ENCODE peak calls at places on chromosomes 12 and 14, in seven cellular contexts. B, H, Z, A, S, M and P are unnamed samples.

GRCh38 chr12:64452559-64453329 is 824 bp downstream of the TBK1 start:
- DNase-seq in B (no peak), H (no peak), Z (no peak), A (peak; percentile 97), S (peak; percentile 91), M (peak; percentile 85), P (peak; percentile 25)

GRCh38 chr12:59657266-59657665 is 61.4 kb downstream of the SLC16A7 start:
- DNase-seq in B (no peak), H (no peak), Z (no peak), A (no peak), S (peak; percentile 38), M (no peak), P (no peak)

GRCh38 chr12:91565246-91565645 is 382.6 kb upstream of the DCN start:
- DNase-seq in B (no peak), H (no peak), Z (no peak), A (peak; percentile 61), S (no peak), M (no peak), P (no peak)

GRCh38 chr14:97602438-97603117 is 805.4 kb downstream of the VRK1 start:
- DNase-seq in B (no peak), H (no peak), Z (no peak), A (no peak), S (no peak), M (no peak), P (no peak)

GRCh38 chr12:27244680-27245005 is 557 bp downstream of the STK38L start:
- DNase-seq in B (no peak), H (no peak), Z (no peak), A (peak; percentile 68), S (peak; percentile 58), M (peak; percentile 47), P (no peak)

GRCh38 chr12:82835217-82835616 is 148.5 kb downstream of the TMTC2 start:
- DNase-seq in B (no peak), H (no peak), Z (no peak), A (peak; percentile 82), S (peak; percentile 64), M (peak; percentile 76), P (no peak)

GRCh38 chr12:131869871-131870418 is 24.5 kb upstream of the ULK1 start:
- DNase-seq in B (no peak), H (no peak), Z (no peak), A (peak; percentile 56), S (peak; percentile 30), M (peak; percentile 25), P (no peak)

GRCh38 chr14:90534091-90534837 is 137.4 kb downstream of the CALM1 start:
- DNase-seq in B (no peak), H (no peak), Z (no peak), A (no peak), S (no peak), M (no peak), P (no peak)

GRCh38 chr12:6534914-6535696 is 788 bp downstream of the GAPDH start:
- DNase-seq in B (peak; percentile 67), H (no peak), Z (peak; percentile 53), A (peak; percentile 82), S (peak; percentile 69), M (peak; percentile 82), P (peak; percentile 58)

GRCh38 chr12:111174283-111175108 is 194.4 kb downstream of the PHETA1 start:
- DNase-seq in B (no peak), H (no peak), Z (peak; percentile 44), A (no peak), S (no peak), M (no peak), P (peak; percentile 57)

GRCh38 chr12:114405449-114406271 is at the start of gene TBX5:
- DNase-seq in B (peak; percentile 53), H (no peak), Z (no peak), A (peak; percentile 85), S (no peak), M (no peak), P (peak; percentile 30)

GRCh38 chr12:55862286-55862685 is 19.6 kb upstream of the MMP19 start:
- DNase-seq in B (no peak), H (no peak), Z (no peak), A (no peak), S (peak; percentile 60), M (no peak), P (no peak)

GRCh38 chr12:49962861-49963765 is 1.4 kb downstream of the AQP5 start:
- DNase-seq in B (no peak), H (no peak), Z (no peak), A (no peak), S (no peak), M (peak; percentile 57), P (no peak)

DNA sequence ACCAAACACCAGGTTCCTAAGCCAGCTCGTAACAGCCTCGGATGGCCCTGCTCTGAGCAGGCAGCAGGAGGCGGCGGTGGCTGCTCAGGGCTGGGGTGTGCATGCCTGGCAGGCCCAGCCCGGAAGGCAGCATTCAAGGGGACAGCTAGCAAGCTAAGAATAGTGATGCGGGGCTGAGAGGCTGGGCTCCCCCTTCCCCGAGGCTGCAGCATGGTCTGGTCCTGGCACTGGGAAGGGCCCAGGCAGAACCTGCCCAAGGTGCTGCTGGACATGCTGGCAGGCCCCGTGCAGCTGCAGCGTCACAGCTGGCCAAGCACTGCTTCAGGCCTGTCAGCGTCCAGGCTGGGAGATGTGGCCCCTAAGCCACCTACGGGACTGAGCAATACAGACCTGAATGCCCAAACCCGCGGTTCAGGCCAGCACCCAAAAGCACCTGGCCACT is 26.4 kb upstream of the NUDT14 start:
- DNase-seq in B (no peak), H (no peak), Z (no peak), A (no peak), S (no peak), M (no peak), P (no peak)
- TF ChIP-seq CTCF in B (no peak), H (no peak), Z (no peak), A (no peak), S (no peak), M (no peak), P (no peak)

GRCh38 chr14:46490150-46490769 is 161.3 kb downstream of the RPL10L start:
- DNase-seq in B (no peak), H (no peak), Z (peak; percentile 6), A (no peak), S (no peak), M (peak; percentile 55), P (peak; percentile 21)
- TF ChIP-seq CTCF in B (peak; percentile 36), H (no peak), Z (peak; percentile 20), A (no peak), S (no peak), M (peak; percentile 29), P (no peak)

GRCh38 chr12:88242939-88243338 is 100.8 kb downstream of the TMTC3 start:
- DNase-seq in B (no peak), H (no peak), Z (no peak), A (no peak), S (no peak), M (no peak), P (no peak)
- TF ChIP-seq CTCF in B (no peak), H (no peak), Z (no peak), A (no peak), S (no peak), M (no peak), P (no peak)

GRCh38 chr14:33475623-33476022 is 475.3 kb downstream of the EGLN3 start:
- DNase-seq in B (peak; percentile 66), H (no peak), Z (no peak), A (peak; percentile 17), S (peak; percentile 18), M (peak; percentile 88), P (peak; percentile 6)
- TF ChIP-seq CTCF in B (peak; percentile 49), H (no peak), Z (no peak), A (peak; percentile 12), S (no peak), M (peak; percentile 60), P (peak; percentile 21)

DNA sequence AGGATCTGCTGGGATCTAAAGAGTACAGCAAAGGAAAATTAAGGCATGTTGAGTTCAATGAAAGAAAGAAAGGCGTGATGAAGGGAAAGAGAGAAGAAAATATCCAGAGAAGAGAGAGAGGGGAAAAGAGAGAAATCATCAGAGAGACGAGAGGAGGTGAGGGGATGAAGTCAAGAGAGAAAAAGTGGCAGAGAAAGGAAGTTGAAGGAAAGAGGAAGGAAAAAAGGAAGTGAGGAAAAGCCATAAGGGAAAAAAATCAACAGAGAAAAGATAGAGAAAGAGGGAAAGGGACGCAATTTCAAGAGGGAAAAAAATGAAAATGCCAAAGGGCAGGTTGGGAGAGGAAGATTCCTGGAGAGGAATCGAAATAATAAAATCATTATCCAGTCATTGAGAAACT is 40.4 kb downstream of the LLPH start:
- DNase-seq in B (no peak), H (no peak), Z (no peak), A (no peak), S (no peak), M (no peak), P (no peak)
- TF ChIP-seq CTCF in B (no peak), H (no peak), Z (no peak), A (no peak), S (no peak), M (no peak), P (no peak)

DNA sequence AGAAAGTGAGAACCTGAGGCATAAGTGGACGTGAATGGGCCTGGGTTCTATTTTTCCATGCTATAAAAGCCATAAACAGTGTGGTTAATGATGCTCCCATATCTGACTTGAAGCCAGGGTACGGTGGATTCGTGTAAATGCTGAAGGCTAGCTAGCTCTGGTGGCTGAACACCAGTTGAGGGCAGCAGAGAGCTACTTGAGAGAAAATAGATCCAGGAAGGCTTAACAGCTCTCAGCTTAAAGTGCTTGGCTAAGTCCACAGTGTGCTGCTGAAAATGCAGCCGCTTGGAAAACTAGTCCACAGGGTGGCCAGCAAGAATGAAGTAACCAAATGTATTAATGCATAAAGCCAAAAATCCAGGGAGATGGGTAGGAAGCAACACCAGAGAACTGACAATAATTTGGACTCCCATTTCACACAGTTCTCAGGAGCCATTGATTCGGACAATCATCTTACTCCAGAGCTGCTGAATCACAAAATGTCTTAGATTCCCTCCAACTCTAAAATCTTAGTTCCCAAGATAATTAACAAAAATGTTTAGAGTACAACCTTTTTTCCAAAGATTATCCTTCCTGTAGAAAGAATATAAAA is 15.0 kb upstream of the FOXG1 start:
- DNase-seq in B (peak; percentile 62), H (no peak), Z (no peak), A (peak; percentile 76), S (peak; percentile 73), M (peak; percentile 50), P (no peak)
- TF ChIP-seq CTCF in B (peak; percentile 73), H (peak; percentile 23), Z (peak; percentile 77), A (peak; percentile 90), S (peak; percentile 83), M (peak; percentile 62), P (peak; percentile 46)